ENCODE peak calls at places on chromosome 20, in nine cellular contexts. S is heart left ventricle, R is esophagus muscularis mucosa, T is transverse colon, P is sigmoid colon, G is breast epithelium, V is IMR-90, M is body of pancreas, A is HCT116. I is an unnamed sample.

GRCh38 chr20:1630186-1630585 is 10.4 kb upstream of the SIRPB1 start:
- DNase-seq in S (no peak), R (no peak), T (no peak), P (no peak), G (no peak), V (no peak), M (no peak), A (no peak), I (no peak)

GRCh38 chr20:13285408-13285807 is 64.3 kb downstream of the ISM1 start:
- DNase-seq in S (no peak), R (no peak), T (no peak), P (no peak), G (no peak), V (no peak), M (no peak), A (no peak), I (no peak)

GRCh38 chr20:36439040-36439730 is 102.1 kb upstream of the MYL9 start:
- DNase-seq in S (peak), R (no peak), T (peak), P (no peak), G (peak), V (peak), M (peak), A (peak), I (no peak)

GRCh38 chr20:47351643-47352331 is 4.7 kb downstream of the ZMYND8 start:
- DNase-seq in S (no peak), R (no peak), T (no peak), P (no peak), G (no peak), V (no peak), M (no peak), A (no peak), I (no peak)

GRCh38 chr20:3330046-3330741 is 77.3 kb downstream of the DNAAF9 start:
- DNase-seq in S (no peak), R (no peak), T (no peak), P (no peak), G (no peak), V (peak), M (no peak), A (no peak), I (no peak)

GRCh38 chr20:51586005-51586440 is 43.5 kb upstream of the NFATC2 start:
- DNase-seq in S (no peak), R (no peak), T (no peak), P (no peak), G (no peak), V (peak), M (no peak), A (peak), I (no peak)

GRCh38 chr20:41133709-41134361 is 3.5 kb upstream of the PLCG1 start:
- DNase-seq in S (no peak), R (no peak), T (peak), P (no peak), G (peak), V (peak), M (no peak), A (no peak), I (no peak)

GRCh38 chr20:37866051-37866450 is 36.9 kb upstream of the VSTM2L start:
- DNase-seq in S (no peak), R (no peak), T (no peak), P (no peak), G (no peak), V (no peak), M (no peak), A (no peak), I (no peak)

GRCh38 chr20:46348231-46348803 is 40.0 kb upstream of the CDH22 start:
- DNase-seq in S (no peak), R (no peak), T (no peak), P (no peak), G (no peak), V (peak), M (no peak), A (no peak), I (no peak)

GRCh38 chr20:20668639-20669038 is 43.8 kb downstream of the RALGAPA2 start:
- DNase-seq in S (no peak), R (no peak), T (no peak), P (no peak), G (no peak), V (no peak), M (no peak), A (no peak), I (no peak)

GRCh38 chr20:38889792-38890496 is 36.3 kb upstream of the FAM83D start:
- DNase-seq in S (no peak), R (no peak), T (no peak), P (no peak), G (no peak), V (no peak), M (no peak), A (no peak), I (no peak)

GRCh38 chr20:17504326-17504897 is 26.8 kb downstream of the BFSP1 start:
- DNase-seq in S (no peak), R (no peak), T (no peak), P (peak), G (no peak), V (no peak), M (peak), A (no peak), I (no peak)

GRCh38 chr20:58472273-58473018 is 42.8 kb downstream of the APCDD1L start:
- DNase-seq in S (no peak), R (no peak), T (no peak), P (no peak), G (peak), V (no peak), M (no peak), A (no peak), I (no peak)

GRCh38 chr20:8330785-8331699 is 199.0 kb downstream of the PLCB1 start:
- DNase-seq in S (no peak), R (no peak), T (no peak), P (no peak), G (no peak), V (no peak), M (no peak), A (no peak), I (no peak)

GRCh38 chr20:10842116-10842515 is 168.3 kb upstream of the JAG1 start:
- DNase-seq in S (no peak), R (no peak), T (no peak), P (no peak), G (no peak), V (no peak), M (no peak), A (no peak), I (no peak)

GRCh38 chr20:52033313-52033712 is 158.3 kb downstream of the ZFP64 start:
- DNase-seq in S (no peak), R (no peak), T (no peak), P (no peak), G (no peak), V (peak), M (no peak), A (no peak), I (no peak)

GRCh38 chr20:64041781-64042771 is 6.1 kb downstream of the C20orf204 start:
- DNase-seq in S (no peak), R (no peak), T (no peak), P (no peak), G (no peak), V (no peak), M (no peak), A (no peak), I (no peak)

GRCh38 chr20:31815408-31816188 is 3.6 kb upstream of the MYLK2 start:
- DNase-seq in S (no peak), R (no peak), T (peak), P (no peak), G (no peak), V (no peak), M (no peak), A (no peak), I (no peak)

GRCh38 chr20:63554361-63555278 is 661 bp downstream of the FNDC11 start:
- DNase-seq in S (no peak), R (no peak), T (no peak), P (no peak), G (no peak), V (no peak), M (no peak), A (no peak), I (no peak)

GRCh38 chr20:7470912-7471311 is 469.3 kb downstream of the HAO1 start:
- DNase-seq in S (no peak), R (no peak), T (no peak), P (no peak), G (no peak), V (no peak), M (no peak), A (no peak), I (no peak)

GRCh38 chr20:59603727-59604608 is at the start of gene PHACTR3:
- DNase-seq in S (no peak), R (no peak), T (no peak), P (no peak), G (no peak), V (no peak), M (no peak), A (no peak), I (no peak)

GRCh38 chr20:53045941-53046340 is 73.8 kb downstream of the TSHZ2 start:
- DNase-seq in S (no peak), R (peak), T (no peak), P (no peak), G (no peak), V (no peak), M (no peak), A (no peak), I (no peak)

GRCh38 chr20:61746147-61746646 is 319.5 kb downstream of the TAF4 start:
- DNase-seq in S (no peak), R (no peak), T (no peak), P (no peak), G (no peak), V (no peak), M (no peak), A (no peak), I (no peak)

GRCh38 chr20:37381621-37382538 is 35.9 kb downstream of the SRC start:
- DNase-seq in S (no peak), R (no peak), T (no peak), P (peak), G (no peak), V (no peak), M (no peak), A (no peak), I (no peak)

GRCh38 chr20:36468149-36469000 is 72.9 kb upstream of the MYL9 start:
- DNase-seq in S (no peak), R (no peak), T (no peak), P (no peak), G (no peak), V (no peak), M (peak), A (no peak), I (no peak)

GRCh38 chr20:14773486-14773885 is 436.1 kb upstream of the FLRT3 start:
- DNase-seq in S (no peak), R (no peak), T (no peak), P (no peak), G (no peak), V (no peak), M (no peak), A (no peak), I (no peak)

GRCh38 chr20:63315982-63316491 is 23.1 kb downstream of the COL20A1 start:
- DNase-seq in S (no peak), R (no peak), T (no peak), P (peak), G (no peak), V (no peak), M (no peak), A (no peak), I (no peak)

GRCh38 chr20:39190666-39191570 is 228.8 kb downstream of the DHX35 start:
- DNase-seq in S (no peak), R (no peak), T (no peak), P (no peak), G (peak), V (peak), M (no peak), A (peak), I (no peak)

GRCh38 chr20:47150403-47151152 is 205.9 kb downstream of the ZMYND8 start:
- DNase-seq in S (peak), R (no peak), T (peak), P (peak), G (no peak), V (peak), M (peak), A (peak), I (no peak)

GRCh38 chr20:63315240-63315981 is 22.4 kb downstream of the COL20A1 start:
- DNase-seq in S (no peak), R (no peak), T (no peak), P (no peak), G (no peak), V (no peak), M (no peak), A (no peak), I (no peak)

GRCh38 chr20:59006864-59007757 is at the start of gene CTSZ:
- DNase-seq in S (peak), R (no peak), T (peak), P (peak), G (no peak), V (no peak), M (peak), A (no peak), I (no peak)

GRCh38 chr20:4802522-4802921 is 80.8 kb downstream of the PRND start:
- DNase-seq in S (no peak), R (no peak), T (no peak), P (no peak), G (no peak), V (no peak), M (no peak), A (no peak), I (no peak)

GRCh38 chr20:42254673-42255072 is 636.5 kb upstream of the CHD6 start:
- DNase-seq in S (no peak), R (no peak), T (no peak), P (no peak), G (no peak), V (no peak), M (no peak), A (no peak), I (no peak)

GRCh38 chr20:60976139-60976538 is 275.9 kb upstream of the CDH4 start:
- DNase-seq in S (no peak), R (no peak), T (no peak), P (no peak), G (no peak), V (no peak), M (no peak), A (no peak), I (no peak)

GRCh38 chr20:5118220-5119142 is 1.3 kb downstream of the PCNA start:
- DNase-seq in S (no peak), R (no peak), T (no peak), P (no peak), G (no peak), V (no peak), M (no peak), A (no peak), I (no peak)

GRCh38 chr20:44691424-44692423 is 23.4 kb upstream of the CCN5 start:
- DNase-seq in S (peak), R (no peak), T (no peak), P (peak), G (no peak), V (no peak), M (no peak), A (no peak), I (no peak)

GRCh38 chr20:16476032-16476431 is 97.2 kb downstream of the KIF16B start:
- DNase-seq in S (no peak), R (no peak), T (no peak), P (no peak), G (no peak), V (peak), M (no peak), A (peak), I (no peak)

GRCh38 chr20:17461941-17462340 is 69.2 kb downstream of the BFSP1 start:
- DNase-seq in S (no peak), R (no peak), T (no peak), P (no peak), G (no peak), V (no peak), M (no peak), A (no peak), I (no peak)

DNA sequence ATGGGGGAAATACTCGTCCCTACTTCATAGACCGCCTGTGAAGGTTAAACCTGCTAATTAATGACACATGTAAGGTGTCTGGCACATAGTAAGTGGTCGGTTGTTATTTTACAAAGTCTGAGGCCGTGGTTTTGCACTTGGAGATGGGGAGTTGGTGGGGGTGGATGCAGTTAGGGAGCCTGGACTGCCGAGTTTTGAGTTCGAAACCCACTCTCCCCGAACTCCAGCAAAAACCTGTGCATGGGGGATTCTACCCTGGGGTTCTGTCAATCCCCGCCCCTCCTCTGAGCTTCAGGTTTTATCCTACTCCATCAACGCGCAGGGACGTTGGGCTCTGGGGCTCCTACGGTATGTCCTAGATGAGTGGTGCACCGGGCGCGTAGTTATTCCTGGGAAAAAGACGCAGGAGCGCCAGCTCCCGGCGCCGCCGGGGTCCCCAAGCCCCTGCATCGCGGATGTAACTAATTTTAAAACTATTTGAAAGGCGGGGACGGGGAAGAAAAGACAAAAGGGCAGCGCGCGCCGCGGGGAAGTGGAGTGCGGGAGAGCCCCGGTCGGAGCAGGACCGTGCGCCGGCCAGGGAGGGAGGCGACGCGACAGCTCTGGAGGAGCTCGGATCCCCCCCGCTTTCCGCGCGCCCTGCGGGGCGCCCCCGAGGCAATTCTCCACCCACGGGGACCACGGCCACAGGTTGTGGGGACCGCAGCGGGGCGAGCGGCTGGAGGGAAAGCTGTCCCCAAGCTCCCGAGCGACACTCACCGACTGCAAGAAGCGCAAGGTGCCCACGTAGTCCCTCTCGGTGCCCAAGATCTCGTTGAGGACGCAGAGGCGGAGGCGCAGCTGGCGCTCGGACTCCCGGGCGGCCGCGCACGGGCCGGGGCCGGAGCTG is 672 bp downstream of the PREX1 start:
- DNase-seq in S (no peak), R (no peak), T (peak), P (no peak), G (no peak), V (no peak), M (no peak), A (no peak), I (no peak)
- TF ChIP-seq POLR2A in S (no peak), R (no peak), T (no peak), P (no peak), G (no peak), V (no peak), M (no peak), A (no peak), I (no peak)

GRCh38 chr20:22232923-22233322 is 351.4 kb downstream of the FOXA2 start:
- DNase-seq in S (no peak), R (peak), T (no peak), P (no peak), G (no peak), V (no peak), M (no peak), A (no peak), I (no peak)

GRCh38 chr20:22227301-22227700 is 357.1 kb downstream of the FOXA2 start:
- DNase-seq in S (no peak), R (peak), T (no peak), P (no peak), G (no peak), V (no peak), M (no peak), A (no peak), I (no peak)

GRCh38 chr20:22226849-22227248 is 357.5 kb downstream of the FOXA2 start:
- DNase-seq in S (no peak), R (peak), T (no peak), P (no peak), G (no peak), V (no peak), M (no peak), A (no peak), I (no peak)

GRCh38 chr20:22232473-22232872 is 351.9 kb downstream of the FOXA2 start:
- DNase-seq in S (no peak), R (peak), T (no peak), P (no peak), G (no peak), V (no peak), M (no peak), A (no peak), I (no peak)
- H3K27ac ChIP-seq in S (no peak), R (no peak), T (no peak), P (no peak), G (no peak), V (no peak), M (no peak), A (no peak), I (no peak)

GRCh38 chr20:433300-433975 is 25.3 kb downstream of the RBCK1 start:
- DNase-seq in S (no peak), R (no peak), T (no peak), P (no peak), G (no peak), V (no peak), M (no peak), A (no peak), I (no peak)
- TF ChIP-seq POLR2A in S (no peak), R (no peak), T (no peak), P (no peak), G (no peak), V (no peak), M (no peak), A (no peak), I (no peak)

GRCh38 chr20:34791289-34792020 is 34.0 kb downstream of the NCOA6 start:
- DNase-seq in S (no peak), R (no peak), T (no peak), P (no peak), G (no peak), V (peak), M (no peak), A (no peak), I (no peak)
- H3K27ac ChIP-seq in S (no peak), R (peak), T (peak), P (peak), G (no peak), V (peak), M (no peak), A (no peak), I (no peak)

DNA sequence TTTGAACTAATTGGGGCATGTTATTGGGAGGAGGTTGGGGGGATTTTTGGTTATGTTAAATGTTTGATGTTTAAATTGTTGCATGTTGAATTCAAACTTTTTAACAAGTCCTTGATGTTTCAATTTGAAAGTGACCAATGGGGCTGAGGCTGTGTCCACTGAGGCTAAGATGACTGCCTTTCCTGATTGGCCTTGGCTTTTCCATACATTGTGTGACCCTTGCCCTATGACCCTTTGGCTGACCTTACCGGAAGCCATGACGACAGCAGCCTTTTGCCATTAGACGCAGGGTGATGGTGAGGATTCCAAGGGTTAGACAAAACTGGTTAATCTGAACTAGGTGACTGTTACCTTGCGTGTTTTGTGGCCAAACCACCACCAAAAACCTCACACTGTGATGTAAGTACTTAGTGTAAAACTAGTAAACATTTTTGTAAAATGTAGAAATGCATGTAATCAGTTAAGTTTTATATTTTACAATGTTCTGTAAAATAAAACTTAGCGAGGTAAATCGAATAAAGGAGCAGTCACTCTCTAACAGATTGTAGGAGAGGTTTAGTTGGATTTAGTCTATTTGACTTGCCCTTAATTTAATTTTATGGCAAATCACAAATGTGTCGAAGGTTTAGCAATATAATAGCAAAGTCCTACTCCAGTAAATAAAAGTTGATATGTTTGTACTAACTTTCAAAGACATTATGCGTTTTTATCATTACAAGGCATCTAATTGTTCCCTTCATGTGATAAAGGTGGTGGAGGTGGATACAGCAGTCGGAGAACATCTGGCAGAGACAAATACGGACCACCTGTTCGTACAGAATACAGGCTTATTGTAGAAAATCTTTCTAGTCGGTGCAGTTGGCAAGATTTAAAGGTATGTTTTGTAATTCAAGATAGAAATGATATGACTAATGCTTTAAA is 1.6 kb downstream of the SRSF6 start:
- DNase-seq in S (no peak), R (no peak), T (peak), P (no peak), G (no peak), V (peak), M (no peak), A (no peak), I (no peak)
- TF ChIP-seq POLR2A in S (no peak), R (no peak), T (no peak), P (no peak), G (no peak), V (no peak), M (no peak), A (no peak), I (no peak)